ENCODE peak calls at places on chromosome 1, in five cellular contexts. U is lung, V is adrenal gland, C is AG04449, A is epithelial cell of esophagus. L is an unnamed sample.

GRCh38 chr1:119008483-119009299 is 20.5 kb upstream of the TBX15 start:
- DNase-seq in U (no peak), C (no peak), V (peak), A (peak), L (no peak)

GRCh38 chr1:27862671-27863551 is 9.4 kb upstream of the THEMIS2 start:
- DNase-seq in V (peak), A (peak), C (peak), U (peak), L (no peak)

GRCh38 chr1:77757066-77757584 is 2.5 kb downstream of the USP33 start:
- DNase-seq in A (no peak), U (no peak), C (no peak), V (no peak), L (no peak)

GRCh38 chr1:150928286-150928685 is 2.1 kb downstream of the SETDB1 start:
- DNase-seq in V (no peak), C (no peak), U (no peak), A (no peak), L (no peak)

GRCh38 chr1:178238722-178239510 is 145.0 kb downstream of the RASAL2 start:
- DNase-seq in C (peak), U (no peak), V (no peak), A (peak), L (no peak)

GRCh38 chr1:197572169-197572568 is 203.1 kb downstream of the DENND1B start:
- DNase-seq in V (no peak), A (no peak), U (no peak), C (no peak), L (no peak)

GRCh38 chr1:240020871-240021270 is 70.8 kb upstream of the FMN2 start:
- DNase-seq in U (no peak), A (no peak), C (no peak), V (no peak), L (no peak)

GRCh38 chr1:115952547-115952946 is 23.8 kb upstream of the SLC22A15 start:
- DNase-seq in A (peak), C (no peak), U (no peak), V (no peak), L (no peak)

GRCh38 chr1:33899746-33900145 is 35.9 kb downstream of the HMGB4 start:
- DNase-seq in U (no peak), V (no peak), A (no peak), C (no peak), L (no peak)

GRCh38 chr1:114320586-114320985 is 166.9 kb upstream of the SYT6 start:
- DNase-seq in U (no peak), A (peak), C (peak), V (no peak), L (no peak)

GRCh38 chr1:3249236-3249845 is 180.3 kb downstream of the PRDM16 start:
- DNase-seq in A (no peak), C (no peak), U (no peak), V (no peak), L (no peak)

GRCh38 chr1:14606632-14607031 is 8.1 kb downstream of the KAZN start:
- DNase-seq in V (no peak), A (peak), U (no peak), C (no peak), L (no peak)
- TF ChIP-seq CTCF in V (peak), A (peak), U (no peak), C (no peak), L (no peak)

GRCh38 chr1:171644805-171645483 is 7.5 kb downstream of the MYOC start:
- DNase-seq in V (peak), A (peak), C (peak), U (peak), L (peak)
- TF ChIP-seq CTCF in V (peak), A (peak), C (peak), U (peak), L (no peak)

GRCh38 chr1:41495171-41495948 is 10.9 kb upstream of the EDN2 start:
- DNase-seq in C (no peak), A (peak), U (no peak), V (peak), L (no peak)
- TF ChIP-seq CTCF in C (peak), A (peak), U (no peak), V (no peak), L (no peak)

DNA sequence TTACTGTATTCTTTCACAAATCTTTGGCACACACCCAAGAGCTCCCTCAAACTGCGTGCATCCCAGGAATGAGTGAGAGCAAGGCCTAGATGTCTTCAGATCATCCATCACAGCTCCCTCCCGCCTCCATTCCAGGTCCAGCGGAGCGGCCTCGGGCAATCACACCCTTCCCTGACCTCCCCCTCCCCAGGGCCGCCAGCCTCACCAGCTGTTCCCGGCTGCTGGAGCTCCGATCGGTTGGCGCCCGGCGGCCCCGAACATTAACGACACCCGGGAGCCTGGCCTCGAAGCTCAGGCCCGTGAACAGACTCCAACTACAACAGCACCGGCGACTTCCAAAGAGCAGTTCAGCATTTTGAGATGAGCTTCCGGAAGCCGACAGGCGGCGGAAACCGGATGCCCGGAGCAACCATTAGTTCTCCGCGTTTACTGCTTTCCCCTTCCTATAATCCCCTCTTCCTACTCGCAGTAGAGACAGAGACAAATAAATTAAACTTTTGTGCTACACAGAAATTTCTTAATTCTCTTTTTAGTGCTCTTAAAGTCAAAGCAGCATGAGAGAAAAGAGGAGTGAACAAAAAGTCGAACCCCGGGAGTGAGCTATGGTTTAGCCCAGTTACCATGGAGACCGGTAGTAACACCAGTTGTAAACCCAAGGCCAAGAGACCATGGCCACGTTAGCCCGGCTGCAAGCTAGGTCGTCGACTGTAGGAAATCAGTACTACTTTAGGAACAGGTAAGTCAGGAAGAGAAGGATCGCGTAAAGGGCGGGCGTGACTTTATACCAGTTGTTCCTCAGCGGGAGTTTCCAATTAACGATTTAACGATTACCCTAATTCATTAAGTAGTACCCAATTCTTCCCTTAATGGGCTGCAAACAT is at the start of the genes GPATCH2 and SPATA17:
- DNase-seq in A (peak), C (peak), V (peak), U (peak), L (peak)
- TF ChIP-seq CTCF in A (peak), C (peak), V (peak), U (no peak), L (no peak)

GRCh38 chr1:8902765-8903164 is 24.3 kb upstream of the ENO1 start:
- DNase-seq in U (no peak), A (peak), V (no peak), C (no peak), L (no peak)
- TF ChIP-seq CTCF in U (no peak), A (no peak), V (no peak), C (peak), L (no peak)

L was measured in omental fat pad.